ENCODE peak calls at places on chromosomes 6 and 20, in five cellular contexts. One of them, this sample, is unnamed.
A peak's percentile ranks its signal among the peaks of the same experiment; 100 is the strongest.

GRCh38 chr6:141460743-141461484 is 671.8 kb upstream of the GJE1 start:
- DNase-seq in glutamatergic neuron: no peak
- DNase-seq in HFFc6: no peak
- DNase-seq in EL: no peak
- DNase-seq in activated T-cell treated with anti-CD3 and anti-CD28 coated beads, Interleukin-2, amount 50 U/mL, for 72 hours: no peak
- DNase-seq in this sample: no peak

GRCh38 chr6:583116-583515 is 73.8 kb downstream of the HUS1B start:
- DNase-seq in glutamatergic neuron: no peak
- DNase-seq in EL: no peak
- DNase-seq in activated T-cell treated with anti-CD3 and anti-CD28 coated beads, Interleukin-2, amount 50 U/mL, for 72 hours: no peak
- DNase-seq in HFFc6: no peak
- DNase-seq in this sample: no peak

GRCh38 chr6:158321960-158322359 is 9.7 kb downstream of the TULP4 start:
- DNase-seq in activated T-cell treated with anti-CD3 and anti-CD28 coated beads, Interleukin-2, amount 50 U/mL, for 72 hours: no peak
- DNase-seq in HFFc6: peak; percentile 71
- DNase-seq in glutamatergic neuron: no peak
- DNase-seq in EL: peak; percentile 50
- DNase-seq in this sample: peak; percentile 52

GRCh38 chr6:138291036-138291848 is 73.0 kb upstream of the PBOV1 start:
- DNase-seq in glutamatergic neuron: no peak
- DNase-seq in activated T-cell treated with anti-CD3 and anti-CD28 coated beads, Interleukin-2, amount 50 U/mL, for 72 hours: no peak
- DNase-seq in EL: no peak
- DNase-seq in HFFc6: no peak
- DNase-seq in this sample: peak; percentile 12

GRCh38 chr6:24719125-24719931 is at the start of gene C6orf62:
- DNase-seq in activated T-cell treated with anti-CD3 and anti-CD28 coated beads, Interleukin-2, amount 50 U/mL, for 72 hours: peak; percentile 74
- DNase-seq in glutamatergic neuron: peak; percentile 36
- DNase-seq in EL: peak; percentile 66
- DNase-seq in HFFc6: peak; percentile 38
- DNase-seq in this sample: peak; percentile 83

GRCh38 chr6:125367036-125367782 is 65.4 kb upstream of the HDDC2 start:
- DNase-seq in glutamatergic neuron: no peak
- DNase-seq in activated T-cell treated with anti-CD3 and anti-CD28 coated beads, Interleukin-2, amount 50 U/mL, for 72 hours: no peak
- DNase-seq in HFFc6: no peak
- DNase-seq in EL: no peak
- DNase-seq in this sample: peak; percentile 39

GRCh38 chr20:17641993-17642392 is 40.0 kb downstream of the RRBP1 start:
- DNase-seq in EL: no peak
- DNase-seq in HFFc6: no peak
- DNase-seq in activated T-cell treated with anti-CD3 and anti-CD28 coated beads, Interleukin-2, amount 50 U/mL, for 72 hours: no peak
- DNase-seq in glutamatergic neuron: no peak
- DNase-seq in this sample: no peak

GRCh38 chr20:14709439-14709838 is 372.0 kb upstream of the FLRT3 start:
- DNase-seq in glutamatergic neuron: no peak
- DNase-seq in HFFc6: no peak
- DNase-seq in activated T-cell treated with anti-CD3 and anti-CD28 coated beads, Interleukin-2, amount 50 U/mL, for 72 hours: no peak
- DNase-seq in EL: no peak
- DNase-seq in this sample: no peak

GRCh38 chr6:96939019-96939805 is 14.7 kb downstream of the KLHL32 start:
- DNase-seq in glutamatergic neuron: no peak
- DNase-seq in HFFc6: peak; percentile 76
- DNase-seq in EL: peak; percentile 75
- DNase-seq in activated T-cell treated with anti-CD3 and anti-CD28 coated beads, Interleukin-2, amount 50 U/mL, for 72 hours: peak; percentile 52
- DNase-seq in this sample: peak; percentile 54

GRCh38 chr6:51753635-51754034 is 333.8 kb downstream of the PKHD1 start:
- DNase-seq in glutamatergic neuron: peak; percentile 67
- DNase-seq in EL: no peak
- DNase-seq in HFFc6: no peak
- DNase-seq in activated T-cell treated with anti-CD3 and anti-CD28 coated beads, Interleukin-2, amount 50 U/mL, for 72 hours: peak; percentile 1
- DNase-seq in this sample: no peak

GRCh38 chr6:118086189-118086588 is 179.1 kb downstream of the SLC35F1 start:
- DNase-seq in EL: no peak
- DNase-seq in HFFc6: no peak
- DNase-seq in activated T-cell treated with anti-CD3 and anti-CD28 coated beads, Interleukin-2, amount 50 U/mL, for 72 hours: no peak
- DNase-seq in glutamatergic neuron: no peak
- DNase-seq in this sample: no peak

GRCh38 chr20:49510562-49511117 is 28.2 kb upstream of the KCNB1 start:
- DNase-seq in EL: peak; percentile 90
- DNase-seq in HFFc6: peak; percentile 86
- DNase-seq in activated T-cell treated with anti-CD3 and anti-CD28 coated beads, Interleukin-2, amount 50 U/mL, for 72 hours: no peak
- DNase-seq in glutamatergic neuron: no peak
- DNase-seq in this sample: peak; percentile 95

GRCh38 chr6:46996860-46997641 is 45.1 kb downstream of the ADGRF1 start:
- DNase-seq in HFFc6: no peak
- DNase-seq in activated T-cell treated with anti-CD3 and anti-CD28 coated beads, Interleukin-2, amount 50 U/mL, for 72 hours: no peak
- DNase-seq in glutamatergic neuron: no peak
- DNase-seq in EL: no peak
- DNase-seq in this sample: no peak

GRCh38 chr20:17845701-17846475 is 122.7 kb downstream of the SNX5 start:
- DNase-seq in HFFc6: no peak
- DNase-seq in activated T-cell treated with anti-CD3 and anti-CD28 coated beads, Interleukin-2, amount 50 U/mL, for 72 hours: no peak
- DNase-seq in EL: no peak
- DNase-seq in glutamatergic neuron: no peak
- DNase-seq in this sample: peak; percentile 32

GRCh38 chr6:168027521-168027920 is 30.1 kb downstream of the KIF25 start:
- DNase-seq in EL: no peak
- DNase-seq in HFFc6: no peak
- DNase-seq in glutamatergic neuron: no peak
- DNase-seq in activated T-cell treated with anti-CD3 and anti-CD28 coated beads, Interleukin-2, amount 50 U/mL, for 72 hours: no peak
- DNase-seq in this sample: no peak

GRCh38 chr6:34791164-34791841 is 580 bp upstream of the BLTP3A start:
- DNase-seq in EL: peak; percentile 44
- DNase-seq in activated T-cell treated with anti-CD3 and anti-CD28 coated beads, Interleukin-2, amount 50 U/mL, for 72 hours: peak; percentile 51
- DNase-seq in HFFc6: no peak
- DNase-seq in glutamatergic neuron: peak; percentile 60
- DNase-seq in this sample: peak; percentile 61

GRCh38 chr20:20915855-20916254 is 190.3 kb downstream of the LINC00237 start:
- DNase-seq in EL: no peak
- DNase-seq in activated T-cell treated with anti-CD3 and anti-CD28 coated beads, Interleukin-2, amount 50 U/mL, for 72 hours: no peak
- DNase-seq in HFFc6: no peak
- DNase-seq in glutamatergic neuron: no peak
- DNase-seq in this sample: no peak

GRCh38 chr6:3086282-3086946 is 18.1 kb downstream of the RIPK1 start:
- DNase-seq in HFFc6: no peak
- DNase-seq in activated T-cell treated with anti-CD3 and anti-CD28 coated beads, Interleukin-2, amount 50 U/mL, for 72 hours: no peak
- DNase-seq in EL: no peak
- DNase-seq in glutamatergic neuron: no peak
- DNase-seq in this sample: no peak

GRCh38 chr6:97053643-97054411 is 129.3 kb downstream of the KLHL32 start:
- DNase-seq in HFFc6: peak; percentile 23
- DNase-seq in activated T-cell treated with anti-CD3 and anti-CD28 coated beads, Interleukin-2, amount 50 U/mL, for 72 hours: no peak
- DNase-seq in EL: no peak
- DNase-seq in glutamatergic neuron: no peak
- DNase-seq in this sample: peak; percentile 51

GRCh38 chr20:47392015-47392720 is 35.7 kb upstream of the ZMYND8 start:
- DNase-seq in glutamatergic neuron: no peak
- DNase-seq in HFFc6: peak; percentile 99
- DNase-seq in activated T-cell treated with anti-CD3 and anti-CD28 coated beads, Interleukin-2, amount 50 U/mL, for 72 hours: no peak
- DNase-seq in EL: peak; percentile 98
- DNase-seq in this sample: peak; percentile 97

GRCh38 chr6:162778603-162779002 is 50.8 kb downstream of the PACRG start:
- DNase-seq in glutamatergic neuron: no peak
- DNase-seq in HFFc6: no peak
- DNase-seq in activated T-cell treated with anti-CD3 and anti-CD28 coated beads, Interleukin-2, amount 50 U/mL, for 72 hours: no peak
- DNase-seq in EL: no peak
- DNase-seq in this sample: no peak

GRCh38 chr6:52517502-52518278 is 59.2 kb downstream of the TRAM2 start:
- DNase-seq in activated T-cell treated with anti-CD3 and anti-CD28 coated beads, Interleukin-2, amount 50 U/mL, for 72 hours: peak; percentile 71
- DNase-seq in HFFc6: peak; percentile 95
- DNase-seq in glutamatergic neuron: peak; percentile 56
- DNase-seq in EL: peak; percentile 98
- DNase-seq in this sample: peak; percentile 99

GRCh38 chr6:33911488-33911887 is 107.7 kb upstream of the MLN start:
- DNase-seq in EL: no peak
- DNase-seq in activated T-cell treated with anti-CD3 and anti-CD28 coated beads, Interleukin-2, amount 50 U/mL, for 72 hours: no peak
- DNase-seq in glutamatergic neuron: no peak
- DNase-seq in HFFc6: no peak
- DNase-seq in this sample: no peak

GRCh38 chr6:44012078-44012493 is 115.2 kb downstream of the MRPL14 start:
- DNase-seq in activated T-cell treated with anti-CD3 and anti-CD28 coated beads, Interleukin-2, amount 50 U/mL, for 72 hours: no peak
- DNase-seq in EL: peak; percentile 98
- DNase-seq in HFFc6: peak; percentile 91
- DNase-seq in glutamatergic neuron: no peak
- DNase-seq in this sample: peak; percentile 89

GRCh38 chr6:2783188-2783957 is 18.2 kb downstream of the WRNIP1 start:
- DNase-seq in glutamatergic neuron: peak; percentile 45
- DNase-seq in activated T-cell treated with anti-CD3 and anti-CD28 coated beads, Interleukin-2, amount 50 U/mL, for 72 hours: no peak
- DNase-seq in HFFc6: no peak
- DNase-seq in EL: no peak
- DNase-seq in this sample: no peak

GRCh38 chr6:139588734-139589418 is 214.4 kb upstream of the CITED2 start:
- DNase-seq in glutamatergic neuron: no peak
- DNase-seq in HFFc6: peak; percentile 75
- DNase-seq in activated T-cell treated with anti-CD3 and anti-CD28 coated beads, Interleukin-2, amount 50 U/mL, for 72 hours: no peak
- DNase-seq in EL: peak; percentile 91
- DNase-seq in this sample: peak; percentile 65

GRCh38 chr20:50353289-50353961 is 156.8 kb upstream of the PTPN1 start:
- DNase-seq in activated T-cell treated with anti-CD3 and anti-CD28 coated beads, Interleukin-2, amount 50 U/mL, for 72 hours: no peak
- DNase-seq in EL: no peak
- DNase-seq in glutamatergic neuron: no peak
- DNase-seq in HFFc6: no peak
- DNase-seq in this sample: no peak

This sample was measured in GM23248.